ENCODE peak calls at places on chromosomes 5 and 9, in five cellular contexts. Y is GM12878, V is HepG2, A is K562, R is SK-N-SH. N is an unnamed sample.

GRCh38 chr9:18405240-18405639 is 68.7 kb upstream of the ADAMTSL1 start:
- DNase-seq in Y (no peak), V (no peak), A (no peak), R (no peak), N (no peak)

GRCh38 chr5:133245191-133246052 is 193.6 kb downstream of the HSPA4 start:
- DNase-seq in Y (no peak), V (peak), A (peak), R (no peak), N (no peak)

GRCh38 chr5:78912085-78912771 is 72.9 kb downstream of the ARSB start:
- DNase-seq in Y (no peak), V (no peak), A (no peak), R (peak), N (no peak)

GRCh38 chr9:132748450-132748849 is 78.2 kb downstream of the GTF3C4 start:
- DNase-seq in Y (no peak), V (no peak), A (no peak), R (no peak), N (no peak)

GRCh38 chr5:392431-392988 is 50.5 kb upstream of the EXOC3 start:
- DNase-seq in Y (peak), V (no peak), A (no peak), R (no peak), N (no peak)

GRCh38 chr9:88238281-88238571 is 100.0 kb upstream of the SPATA31C2 start:
- DNase-seq in Y (no peak), V (no peak), A (no peak), R (no peak), N (no peak)

GRCh38 chr9:109033941-109034700 is 20.8 kb upstream of the CTNNAL1 start:
- DNase-seq in Y (no peak), V (no peak), A (no peak), R (no peak), N (no peak)

GRCh38 chr5:33315170-33315569 is 125.6 kb upstream of the TARS1 start:
- DNase-seq in Y (no peak), V (no peak), A (no peak), R (no peak), N (no peak)

GRCh38 chr9:95511232-95511951 is 5.4 kb downstream of the PTCH1 start:
- DNase-seq in Y (no peak), V (peak), A (no peak), R (no peak), N (peak)

GRCh38 chr5:163261647-163262269 is 175.6 kb upstream of the CCNG1 start:
- DNase-seq in Y (no peak), V (no peak), A (no peak), R (no peak), N (no peak)

GRCh38 chr9:89234636-89235035 is 56.0 kb upstream of the SHC3 start:
- DNase-seq in Y (peak), V (no peak), A (no peak), R (peak), N (peak)

DNA sequence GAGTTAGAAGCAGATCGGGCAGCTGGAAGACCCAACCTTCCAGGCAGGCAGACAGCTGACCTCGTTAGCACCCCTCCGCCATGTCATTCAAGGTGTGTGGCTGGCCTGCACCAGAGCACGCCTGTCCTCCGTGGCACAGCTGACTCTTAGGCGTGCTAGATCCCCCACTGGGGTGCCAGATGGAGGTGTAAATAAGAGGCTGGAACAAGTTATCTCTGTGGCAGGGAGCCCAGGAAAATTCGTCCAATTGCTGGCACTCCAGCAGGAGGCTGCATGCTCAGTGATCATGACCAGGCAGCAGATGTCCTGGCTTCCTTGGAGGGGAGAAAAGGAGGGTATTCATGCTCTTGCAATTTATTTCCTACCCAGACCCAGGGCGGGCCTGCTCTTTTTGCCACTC is 7.8 kb upstream of the ALDOB start:
- DNase-seq in Y (no peak), V (no peak), A (no peak), R (no peak), N (no peak)
- TF ChIP-seq FOXM1 in Y (no peak), V (no peak), A (no peak), R (no peak), N (no peak)

DNA sequence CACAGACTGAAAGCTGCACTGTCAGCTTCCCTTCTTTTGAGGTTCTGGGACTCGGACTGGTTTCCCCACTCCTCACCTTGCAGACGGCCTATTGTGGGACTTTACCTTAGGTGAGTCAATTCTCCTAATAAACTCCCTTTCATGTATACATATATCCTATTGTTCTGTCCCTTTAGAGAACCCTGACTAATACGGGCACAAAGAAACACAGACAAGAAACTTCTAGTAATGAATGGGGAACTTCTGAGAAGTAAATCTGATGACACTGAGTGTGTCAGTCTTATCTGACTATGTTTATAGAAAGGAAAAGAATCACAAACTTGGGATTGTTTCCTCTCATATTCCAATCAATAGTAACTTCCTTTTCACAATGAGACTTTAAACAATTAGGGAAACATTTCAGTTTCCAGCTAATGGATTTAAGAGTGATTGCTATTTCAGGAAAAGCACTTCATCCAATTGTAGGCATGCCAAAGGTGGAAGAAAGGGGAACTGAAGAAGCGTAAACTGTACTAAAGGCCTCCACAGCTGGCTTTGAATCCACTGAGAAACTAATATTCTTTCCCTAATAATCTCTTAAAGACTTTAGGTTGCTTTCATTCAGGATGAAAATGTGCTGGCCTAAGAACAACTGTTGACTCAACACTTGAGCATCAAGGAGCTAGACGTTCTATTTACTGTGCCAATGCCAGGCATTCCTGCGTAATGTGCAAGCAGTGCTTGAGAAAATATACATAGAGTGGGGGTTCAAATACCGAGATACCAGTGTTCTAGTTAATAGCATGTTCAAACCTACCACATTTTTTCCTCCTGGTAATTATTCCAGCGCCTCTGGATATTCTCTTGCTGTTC is 127.8 kb upstream of the PTGER4 start:
- DNase-seq in Y (no peak), V (peak), A (no peak), R (no peak), N (no peak)
- TF ChIP-seq FOXM1 in Y (no peak), V (no peak), A (no peak), R (no peak), N (no peak)

GRCh38 chr5:4738298-4738697 is 401.8 kb upstream of the ADAMTS16 start:
- DNase-seq in Y (no peak), V (no peak), A (no peak), R (no peak), N (no peak)

GRCh38 chr5:4730279-4730678 is 409.9 kb upstream of the ADAMTS16 start:
- DNase-seq in Y (no peak), V (no peak), A (no peak), R (no peak), N (no peak)

GRCh38 chr5:4737868-4738267 is 402.3 kb upstream of the ADAMTS16 start:
- DNase-seq in Y (no peak), V (no peak), A (no peak), R (no peak), N (no peak)

DNA sequence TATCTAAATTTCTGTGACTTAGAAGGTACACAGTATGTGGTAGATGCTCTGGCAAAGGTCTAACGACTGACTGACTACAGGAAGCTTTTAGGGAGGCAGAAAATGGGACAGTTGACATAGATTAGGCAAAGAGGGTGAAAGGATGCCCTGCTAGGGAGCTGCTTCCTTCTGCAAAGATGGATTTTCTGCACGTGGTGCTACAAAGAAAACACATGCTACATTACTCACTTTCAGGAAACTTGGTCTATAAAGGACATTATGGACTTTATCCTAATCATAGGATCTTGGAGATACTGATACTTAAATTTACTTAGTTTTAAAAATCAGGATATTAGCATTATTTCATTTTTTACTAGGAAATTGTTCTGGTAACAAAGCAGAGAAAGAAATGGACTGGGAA is 405.8 kb upstream of the ADAMTS16 start:
- DNase-seq in Y (no peak), V (no peak), A (no peak), R (no peak), N (no peak)
- TF ChIP-seq FOXM1 in Y (no peak), V (no peak), A (no peak), R (no peak), N (no peak)

GRCh38 chr5:172694061-172694460 is 53.0 kb downstream of the NEURL1B start:
- DNase-seq in Y (no peak), V (no peak), A (no peak), R (peak), N (no peak)

GRCh38 chr5:172697123-172698121 is 56.4 kb downstream of the NEURL1B start:
- DNase-seq in Y (peak), V (peak), A (peak), R (peak), N (peak)

GRCh38 chr5:172695431-172696054 is 54.5 kb downstream of the NEURL1B start:
- DNase-seq in Y (no peak), V (no peak), A (no peak), R (no peak), N (no peak)

GRCh38 chr5:172694541-172694940 is 53.5 kb downstream of the NEURL1B start:
- DNase-seq in Y (no peak), V (no peak), A (no peak), R (no peak), N (no peak)

GRCh38 chr5:172696171-172696849 is 55.2 kb downstream of the NEURL1B start:
- DNase-seq in Y (no peak), V (no peak), A (no peak), R (no peak), N (no peak)
- TF ChIP-seq FOXM1 in Y (no peak), V (no peak), A (no peak), R (no peak), N (no peak)

DNA sequence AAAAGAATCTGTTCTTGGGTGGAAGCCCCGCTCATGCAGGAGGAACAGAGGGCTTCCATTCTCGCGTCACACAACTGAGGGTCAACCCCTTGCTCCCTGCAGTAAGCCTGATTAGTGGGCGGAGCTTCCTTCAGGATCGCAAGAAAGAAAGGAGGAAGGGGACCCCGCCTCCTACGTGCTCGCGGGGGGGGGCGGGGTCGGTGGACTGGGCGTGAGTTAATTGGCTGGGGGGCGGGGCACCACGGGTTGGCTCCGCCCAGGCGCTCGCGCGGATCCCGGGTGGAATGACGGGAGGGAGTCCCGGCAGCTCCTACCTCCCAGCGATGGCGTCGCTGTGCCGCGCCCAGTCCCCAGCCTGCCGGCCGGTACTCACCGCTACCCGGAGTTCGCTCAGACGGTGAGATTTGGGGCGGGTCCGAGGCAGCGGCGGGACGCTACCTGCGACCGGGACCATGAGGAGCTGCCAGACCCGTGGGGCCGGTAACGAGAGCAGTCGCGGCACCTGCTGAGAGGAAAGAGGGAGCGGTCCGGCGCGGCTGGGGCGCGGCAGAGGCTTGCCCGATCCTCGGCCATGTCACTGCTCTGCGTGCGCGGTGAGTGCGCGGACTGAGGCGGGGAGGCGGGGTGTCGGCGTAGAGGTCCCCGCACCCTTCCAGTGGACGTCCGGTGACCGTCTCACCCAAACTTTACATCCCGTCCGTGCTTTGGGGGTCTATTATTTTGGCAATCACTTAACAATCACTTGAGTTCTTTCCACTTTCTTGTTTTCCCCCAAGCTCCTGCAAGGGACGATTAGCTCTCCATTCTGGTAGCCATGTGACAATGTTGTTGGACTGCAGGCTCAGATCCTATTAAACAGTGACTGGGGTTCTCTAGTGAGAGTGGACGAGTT is at the start of gene UNC13B:
- DNase-seq in Y (peak), V (peak), A (peak), R (peak), N (peak)
- TF ChIP-seq FOXM1 in Y (no peak), V (no peak), A (no peak), R (no peak), N (no peak)

GRCh38 chr5:112276996-112277395 is 142.1 kb downstream of the EPB41L4A start:
- DNase-seq in Y (no peak), V (no peak), A (no peak), R (peak), N (no peak)
- TF ChIP-seq FOXM1 in Y (no peak), V (no peak), A (no peak), R (no peak), N (no peak)

GRCh38 chr9:114745108-114745848 is 60.6 kb downstream of the TNFSF15 start:
- DNase-seq in Y (no peak), V (no peak), A (no peak), R (no peak), N (no peak)
- TF ChIP-seq FOXM1 in Y (no peak), V (no peak), A (no peak), R (no peak), N (no peak)

GRCh38 chr5:102865510-102866314 is 110.6 kb downstream of the PAM start:
- DNase-seq in Y (peak), V (no peak), A (no peak), R (peak), N (peak)

GRCh38 chr5:102865171-102865509 is 110.0 kb downstream of the PAM start:
- DNase-seq in Y (no peak), V (no peak), A (no peak), R (no peak), N (no peak)

GRCh38 chr5:102867999-102868662 is 113.0 kb downstream of the PAM start:
- DNase-seq in Y (no peak), V (no peak), A (no peak), R (no peak), N (no peak)

GRCh38 chr5:102863764-102864560 is 108.9 kb downstream of the PAM start:
- DNase-seq in Y (no peak), V (no peak), A (no peak), R (no peak), N (no peak)

GRCh38 chr5:102866315-102866693 is 111.2 kb downstream of the PAM start:
- DNase-seq in Y (no peak), V (no peak), A (no peak), R (no peak), N (no peak)
- TF ChIP-seq FOXM1 in Y (no peak), V (no peak), A (no peak), R (no peak), N (no peak)

GRCh38 chr9:4559238-4560182 is 69.2 kb downstream of the SLC1A1 start:
- DNase-seq in Y (peak), V (no peak), A (no peak), R (no peak), N (no peak)

GRCh38 chr9:4550777-4551476 is 60.7 kb downstream of the SLC1A1 start:
- DNase-seq in Y (no peak), V (no peak), A (no peak), R (no peak), N (no peak)

GRCh38 chr9:4558599-4558998 is 68.3 kb downstream of the SLC1A1 start:
- DNase-seq in Y (no peak), V (no peak), A (no peak), R (no peak), N (no peak)

GRCh38 chr9:4553951-4554381 is 63.7 kb downstream of the SLC1A1 start:
- DNase-seq in Y (no peak), V (no peak), A (no peak), R (no peak), N (no peak)

GRCh38 chr9:4555251-4555650 is 65.0 kb downstream of the SLC1A1 start:
- DNase-seq in Y (no peak), V (no peak), A (no peak), R (no peak), N (no peak)
- TF ChIP-seq FOXM1 in Y (no peak), V (no peak), A (no peak), R (no peak), N (no peak)

DNA sequence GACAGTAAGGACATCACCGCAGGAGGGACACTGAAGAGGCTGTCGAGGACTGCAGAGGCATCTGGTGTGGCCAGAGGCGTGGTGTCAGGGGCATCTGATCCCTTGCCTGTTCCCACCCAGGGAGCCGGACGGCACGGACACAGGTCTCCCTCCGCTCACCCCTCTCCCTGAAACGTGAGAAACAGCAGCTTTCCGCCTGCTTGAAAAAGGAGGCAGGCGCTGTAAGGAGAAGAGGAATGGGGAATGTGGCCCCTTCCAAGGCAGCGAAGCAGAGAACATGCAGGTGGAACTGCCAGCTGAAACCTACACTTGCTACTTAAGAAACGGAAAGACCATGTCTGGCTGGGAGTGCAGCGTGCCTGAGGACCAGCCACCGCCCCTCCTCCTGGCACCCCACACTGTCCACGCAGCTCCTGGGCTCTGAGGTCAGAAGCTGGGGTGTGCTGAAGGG is 176.2 kb downstream of the GAPVD1 start:
- DNase-seq in Y (no peak), V (no peak), A (no peak), R (no peak), N (no peak)
- TF ChIP-seq FOXM1 in Y (no peak), V (no peak), A (no peak), R (no peak), N (no peak)